ENCODE peak calls at places on chromosomes 7 and 10, in five cellular contexts. U, F, X, Q and W are unnamed samples. For H3K9me3, the result is how much of the 10 kb centered on the place peaks cover.

GRCh38 chr7:138935438-138936079 is 45.6 kb downstream of the KIAA1549 start:
- DNase-seq in U (peak), F (peak), X (peak), Q (no peak), W (peak)

GRCh38 chr10:373516-374309 is 238.5 kb downstream of the ZMYND11 start:
- DNase-seq in U (peak), F (no peak), X (peak), Q (peak), W (no peak)

GRCh38 chr10:125081931-125082330 is 78.4 kb downstream of the CTBP2 start:
- DNase-seq in U (no peak), F (no peak), X (no peak), Q (no peak), W (no peak)

GRCh38 chr10:79488303-79488702 is 24.0 kb upstream of the EIF5AL1 start:
- DNase-seq in U (peak), F (no peak), X (no peak), Q (no peak), W (peak)

GRCh38 chr10:33534455-33534854 is 200.0 kb upstream of the NRP1 start:
- DNase-seq in U (no peak), F (no peak), X (no peak), Q (no peak), W (no peak)

GRCh38 chr7:79761876-79762429 is 308.5 kb upstream of the MAGI2 start:
- DNase-seq in U (no peak), F (no peak), X (no peak), Q (no peak), W (no peak)

GRCh38 chr7:75649462-75649861 is 89.3 kb downstream of the HIP1 start:
- DNase-seq in U (no peak), F (peak), X (no peak), Q (no peak), W (no peak)

GRCh38 chr10:38038932-38039245 is 28.4 kb downstream of the ZNF33A start:
- DNase-seq in U (no peak), F (no peak), X (no peak), Q (no peak), W (no peak)

GRCh38 chr10:34492081-34492480 is 323.0 kb downstream of the PARD3 start:
- DNase-seq in U (no peak), F (no peak), X (no peak), Q (no peak), W (peak)

GRCh38 chr10:61301560-61301959 is 151.6 kb downstream of the TMEM26 start:
- DNase-seq in U (peak), F (no peak), X (peak), Q (no peak), W (no peak)

GRCh38 chr7:24920702-24921679 is 59.0 kb downstream of the OSBPL3 start:
- DNase-seq in U (no peak), F (no peak), X (no peak), Q (no peak), W (no peak)

GRCh38 chr10:52526251-52526823 is 212.3 kb downstream of the DKK1 start:
- DNase-seq in U (peak), F (no peak), X (no peak), Q (no peak), W (no peak)

GRCh38 chr10:52523696-52524095 is 209.6 kb downstream of the DKK1 start:
- DNase-seq in U (peak), F (no peak), X (no peak), Q (no peak), W (no peak)

DNA sequence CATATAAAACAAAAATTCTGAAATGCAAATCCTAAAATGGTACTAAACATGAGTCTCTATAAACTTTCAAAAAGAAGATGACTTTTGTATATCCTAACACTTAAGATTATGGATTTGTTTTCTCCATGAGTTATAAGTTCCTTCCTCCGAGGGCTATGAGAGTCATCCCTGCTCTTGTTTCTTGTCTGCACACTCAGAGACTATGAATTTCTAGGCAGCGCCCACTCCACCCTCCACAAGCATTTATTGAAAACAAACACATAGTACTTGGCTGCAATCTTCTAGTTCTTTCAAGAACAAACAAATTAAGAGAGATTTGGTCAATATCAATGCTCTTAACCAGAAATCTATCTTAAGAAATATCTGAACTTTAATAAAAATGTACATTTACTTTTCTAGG is 211.7 kb downstream of the DKK1 start:
- DNase-seq in U (peak), F (no peak), X (no peak), Q (no peak), W (peak)
- H3K4me2 ChIP-seq in U (peak), F (no peak), X (peak), Q (no peak), W (peak)

GRCh38 chr7:157279679-157279972 is 57.2 kb upstream of the DNAJB6 start:
- DNase-seq in U (no peak), F (no peak), X (no peak), Q (no peak), W (no peak)
- H3K9ac ChIP-seq in U (peak), F (no peak), X (no peak), Q (no peak), W (peak)

GRCh38 chr10:5391780-5392179 is 12.8 kb downstream of the TUBAL3 start:
- DNase-seq in U (no peak), F (no peak), X (no peak), Q (no peak), W (no peak)

GRCh38 chr10:5395168-5395567 is 9.5 kb downstream of the TUBAL3 start:
- DNase-seq in U (no peak), F (peak), X (no peak), Q (no peak), W (no peak)

GRCh38 chr10:5390607-5391205 is 13.9 kb downstream of the TUBAL3 start:
- DNase-seq in U (no peak), F (no peak), X (no peak), Q (no peak), W (no peak)

GRCh38 chr10:5396545-5396944 is 8.1 kb downstream of the TUBAL3 start:
- DNase-seq in U (no peak), F (no peak), X (no peak), Q (no peak), W (no peak)

DNA sequence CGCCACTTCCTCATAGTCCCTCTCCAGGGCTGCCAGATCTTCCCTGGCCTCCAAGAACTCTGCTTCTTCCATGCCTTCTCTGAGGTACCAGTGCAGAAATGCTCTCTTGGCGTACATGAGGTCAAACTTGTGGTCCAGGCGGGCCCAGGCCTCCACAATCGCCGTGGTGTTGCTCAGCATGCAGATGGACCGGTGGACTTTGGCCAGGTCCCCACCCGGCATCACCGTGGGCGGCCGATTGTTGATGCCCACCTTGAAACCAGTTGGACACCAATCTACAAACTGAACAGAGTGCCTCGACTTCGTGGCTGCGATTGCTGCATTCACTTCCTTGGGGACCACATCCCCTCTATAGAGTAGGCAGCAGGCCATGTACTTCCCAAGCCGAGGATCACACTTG is 11.1 kb downstream of the TUBAL3 start:
- DNase-seq in U (no peak), F (no peak), X (no peak), Q (no peak), W (no peak)
- H3K9me3 ChIP-seq in U (under half), F (under half), X (under half), Q (under half), W (under half)

DNA sequence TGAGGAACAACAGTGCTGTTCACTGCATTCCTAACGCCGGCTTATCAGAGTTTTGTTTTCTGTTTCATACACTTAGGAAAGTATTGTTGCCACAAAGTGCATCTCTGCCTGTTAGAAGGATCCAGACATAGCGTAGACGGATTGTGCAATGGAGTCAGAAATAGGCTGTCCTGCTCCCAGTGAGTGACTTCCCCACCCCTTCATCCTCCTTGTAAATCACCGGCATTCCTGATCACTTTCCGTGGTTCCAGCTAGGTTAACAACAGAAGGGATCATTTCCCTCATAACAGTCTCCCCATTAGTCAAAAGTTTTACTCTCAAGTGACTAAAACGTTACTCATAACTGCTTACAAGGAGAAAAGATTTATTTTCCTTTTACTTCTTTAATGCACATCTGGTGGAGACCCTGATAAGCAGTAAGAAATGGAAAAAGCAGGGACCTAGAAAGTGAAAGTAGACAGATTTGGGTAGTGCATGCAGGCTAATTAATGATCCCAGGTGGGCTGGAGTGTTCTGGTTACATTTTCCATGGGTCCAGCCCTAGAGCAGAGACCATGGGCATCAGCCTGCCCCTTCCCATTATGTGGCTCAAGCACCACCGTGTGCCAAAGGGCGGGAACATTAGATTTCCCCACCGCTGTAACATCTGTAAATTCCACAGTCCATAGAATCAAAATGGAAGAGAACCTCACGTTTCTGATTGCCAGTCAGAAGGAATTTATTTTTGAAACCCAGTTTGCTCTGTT is 395.1 kb upstream of the GALNT17 start:
- DNase-seq in U (peak), F (peak), X (peak), Q (no peak), W (no peak)
- H3K4me2 ChIP-seq in U (peak), F (no peak), X (peak), Q (no peak), W (peak)

DNA sequence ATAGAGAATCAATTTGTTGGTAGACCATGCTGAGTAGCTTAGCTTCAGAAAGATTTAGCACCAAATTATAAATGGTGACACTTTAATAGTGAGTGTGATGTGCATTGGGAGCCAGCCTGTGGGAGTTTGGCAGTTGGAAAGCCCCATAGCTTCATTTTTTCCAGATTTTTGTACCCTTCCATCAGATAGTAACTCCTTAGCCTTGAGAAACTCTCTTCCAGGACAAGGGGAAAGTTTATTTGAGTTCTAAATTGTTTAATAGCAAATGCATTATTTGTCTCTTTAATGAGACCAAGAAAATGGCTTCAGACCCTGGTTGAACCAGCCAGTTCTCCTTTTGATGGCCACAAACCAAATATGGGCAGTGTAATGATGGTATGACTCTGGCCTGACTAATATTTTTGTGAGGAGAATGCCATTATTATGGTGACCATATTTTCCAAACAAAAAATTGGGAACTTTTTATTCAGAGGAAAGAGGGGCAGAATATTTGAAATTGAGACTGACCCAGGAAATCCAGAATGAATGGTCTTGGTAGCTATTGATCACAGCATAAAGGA is 49.8 kb downstream of the PLCE1 start:
- DNase-seq in U (no peak), F (no peak), X (no peak), Q (no peak), W (no peak)
- H3K9ac ChIP-seq in U (no peak), F (no peak), X (no peak), Q (no peak), W (no peak)

GRCh38 chr10:45376364-45376801 is 2.4 kb downstream of the ALOX5 start:
- DNase-seq in U (no peak), F (no peak), X (no peak), Q (no peak), W (no peak)
- H3K9me3 ChIP-seq in U (under half), F (under half), X (under half), Q (under half), W (under half)

DNA sequence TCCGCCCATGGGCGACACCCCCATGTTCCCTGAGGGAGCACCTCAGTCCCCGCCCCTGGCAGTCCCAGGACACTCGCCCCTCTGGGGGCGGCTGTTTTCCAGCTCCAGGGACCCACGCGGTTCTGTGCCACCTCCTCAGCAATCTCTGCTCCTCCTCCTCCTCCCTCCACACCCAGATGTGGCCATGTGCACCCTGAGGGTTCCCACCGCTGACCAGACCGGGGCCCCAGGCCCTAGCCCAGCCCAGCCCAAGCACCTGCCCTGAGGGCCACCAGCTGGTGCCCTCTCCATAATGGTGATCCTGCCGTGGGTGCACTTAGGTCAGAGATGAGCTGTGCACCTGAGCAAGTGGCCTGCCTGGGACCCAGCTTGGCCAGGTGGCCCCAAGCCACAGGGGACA is 25.1 kb downstream of the AP5Z1 start:
- DNase-seq in U (no peak), F (no peak), X (no peak), Q (no peak), W (no peak)
- H3K4me2 ChIP-seq in U (no peak), F (no peak), X (no peak), Q (no peak), W (no peak)

GRCh38 chr10:25078659-25079429 is 62.4 kb downstream of the THNSL1 start:
- DNase-seq in U (no peak), F (no peak), X (no peak), Q (no peak), W (no peak)
- H3K9ac ChIP-seq in U (no peak), F (no peak), X (no peak), Q (no peak), W (no peak)